ENCODE peak calls at places on chromosomes 5 and 9, in four cellular contexts. E, R, W and F are unnamed samples.

GRCh38 chr9:22052376-22052945 is 43.4 kb upstream of the CDKN2B start:
- DNase-seq in E (no peak), R (no peak), W (peak; percentile 96), F (peak; percentile 17)

GRCh38 chr5:127280494-127281220 is 9.9 kb upstream of the MEGF10 start:
- DNase-seq in E (no peak), R (no peak), W (no peak), F (no peak)

GRCh38 chr9:37976714-37977477 is 73.0 kb upstream of the SLC25A51 start:
- DNase-seq in E (no peak), R (no peak), W (peak; percentile 83), F (no peak)

GRCh38 chr5:128002420-128002819 is 81.1 kb upstream of the SLC12A2 start:
- DNase-seq in E (no peak), R (no peak), W (no peak), F (no peak)

GRCh38 chr5:149035282-149035882 is 27.5 kb downstream of the SH3TC2 start:
- DNase-seq in E (peak; percentile 60), R (peak; percentile 48), W (peak; percentile 76), F (peak; percentile 57)

GRCh38 chr5:93620487-93621339 is 37.7 kb downstream of the NR2F1 start:
- DNase-seq in E (peak; percentile 70), R (no peak), W (peak; percentile 61), F (peak; percentile 87)

GRCh38 chr5:140075371-140075770 is 32.3 kb upstream of the NRG2 start:
- DNase-seq in E (no peak), R (no peak), W (no peak), F (no peak)

GRCh38 chr5:150612905-150613670 is 27.4 kb upstream of the SYNPO start:
- DNase-seq in E (no peak), R (no peak), W (no peak), F (no peak)

GRCh38 chr5:42828661-42829060 is 17.0 kb upstream of the SELENOP start:
- DNase-seq in E (no peak), R (no peak), W (no peak), F (no peak)
- TF ChIP-seq CTCF in E (no peak), R (no peak), W (no peak), F (no peak)

GRCh38 chr5:178434851-178435250 is 155.3 kb downstream of the COL23A1 start:
- DNase-seq in E (no peak), R (no peak), W (no peak), F (no peak)
- TF ChIP-seq CTCF in E (no peak), R (no peak), W (no peak), F (no peak)

DNA sequence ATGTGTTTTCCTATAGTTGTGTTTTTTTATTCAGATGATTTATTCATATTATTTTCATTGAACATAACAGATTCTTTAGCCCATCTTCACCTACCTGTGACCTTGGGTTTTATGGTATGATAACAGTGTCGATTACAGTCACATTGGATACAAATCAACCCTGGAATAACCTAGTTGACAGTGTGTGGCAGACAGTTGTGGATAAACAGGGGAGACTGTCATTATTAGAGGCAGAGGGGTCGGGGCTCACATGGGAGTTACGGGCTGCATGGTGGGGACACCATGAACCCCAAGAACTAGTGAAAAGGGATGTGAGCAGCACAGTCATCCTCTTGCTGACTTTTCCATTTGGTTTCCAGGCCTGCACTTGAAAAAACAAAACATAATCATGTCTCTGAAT is 29.9 kb upstream of the MAP1B start:
- DNase-seq in E (no peak), R (no peak), W (no peak), F (no peak)
- TF ChIP-seq CTCF in E (no peak), R (no peak), W (no peak), F (no peak)

DNA sequence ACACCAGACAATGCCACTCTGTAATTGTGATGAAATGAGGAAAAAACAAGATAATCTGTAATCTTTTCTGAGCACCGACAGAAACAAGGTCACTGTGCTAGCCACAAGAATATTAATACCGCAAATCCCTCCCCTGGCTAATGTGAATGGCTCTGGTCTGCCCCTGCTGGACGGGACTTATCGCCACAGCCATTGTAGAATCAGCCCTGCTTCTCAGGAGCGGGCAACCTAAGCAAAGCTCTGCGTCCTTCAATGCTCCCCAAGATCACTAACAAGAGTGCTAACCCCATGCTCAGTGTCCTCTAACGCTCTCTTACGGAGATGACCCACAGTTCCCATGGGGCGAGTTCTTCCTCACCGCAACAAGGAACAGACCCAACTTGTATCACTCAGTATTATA is 42.7 kb downstream of the OR2V1 start:
- DNase-seq in E (no peak), R (no peak), W (no peak), F (no peak)
- TF ChIP-seq CTCF in E (no peak), R (no peak), W (peak; percentile 32), F (no peak)

DNA sequence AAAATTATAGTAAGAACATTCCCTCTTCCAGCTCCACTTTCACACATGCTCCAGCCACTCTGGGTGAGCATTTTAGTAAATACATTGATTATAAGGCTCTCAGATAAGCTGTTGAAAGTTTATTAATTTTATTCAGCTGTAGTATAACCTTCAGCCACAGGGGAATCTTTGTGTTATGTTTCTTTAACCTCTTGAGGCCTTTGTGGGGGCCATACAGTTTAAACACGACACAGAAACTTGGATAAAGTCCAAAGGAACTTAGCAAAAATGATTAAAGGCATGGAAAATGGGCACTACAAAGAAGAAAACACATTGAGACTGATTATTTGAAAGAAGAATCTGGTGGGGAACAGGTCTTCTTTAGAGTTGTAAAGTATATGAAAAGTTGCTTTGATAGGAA is 70.2 kb downstream of the AOPEP start:
- DNase-seq in E (no peak), R (no peak), W (no peak), F (no peak)
- TF ChIP-seq CTCF in E (no peak), R (no peak), W (no peak), F (no peak)

GRCh38 chr5:146706321-146706972 is 172.1 kb downstream of the PPP2R2B start:
- DNase-seq in E (no peak), R (no peak), W (no peak), F (no peak)
- TF ChIP-seq CTCF in E (no peak), R (no peak), W (no peak), F (no peak)

DNA sequence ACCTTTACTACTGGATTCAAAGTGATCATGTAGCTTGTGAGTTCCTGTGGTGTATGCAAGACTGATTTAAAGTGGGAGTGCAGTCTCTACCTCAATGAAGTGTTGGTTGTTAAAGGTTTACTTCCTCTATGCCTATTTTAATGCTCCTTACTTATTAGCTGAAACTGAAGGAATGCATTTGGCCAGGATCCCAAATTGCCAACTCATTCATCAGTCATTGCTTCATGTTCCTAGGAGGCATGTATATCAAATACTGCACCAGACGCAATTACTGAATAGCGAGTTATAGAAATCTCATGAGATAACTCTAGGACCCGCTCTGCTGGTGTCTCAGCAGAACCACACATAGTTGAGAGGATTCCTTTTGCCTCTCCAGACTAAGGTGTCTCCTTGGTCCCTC is 143.0 kb upstream of the RPS23 start:
- DNase-seq in E (no peak), R (no peak), W (peak; percentile 85), F (no peak)
- TF ChIP-seq CTCF in E (no peak), R (no peak), W (peak; percentile 23), F (no peak)